ENCODE peak calls at places on chromosome 4, in ten cellular contexts. O is NCI-H2029; H is breast epithelium; C is Calu3; G is NCI-H1417 treated with DMSO at 0.1 percent for 48 hours; N is DMS153; Z is activated effector memory CD4-positive, alpha-beta T cell treated with anti-CD3 and anti-CD28 coated beads, Interleukin-2, amount 50 U/mL, for 16 hours; B is cardiac muscle cell; V is tibial artery; L is NCI-H510A. M is an unnamed sample.
A peak's percentile ranks its signal among the peaks of the same experiment; 100 is the strongest.

GRCh38 chr4:136088231-136088630 is 1444.1 kb downstream of the PCDH18 start:
- DNase-seq in L (no peak), H (no peak), B (no peak), V (no peak), G (no peak), N (no peak), Z (no peak), O (no peak), C (no peak), M (no peak)

GRCh38 chr4:189305500-189305899 is 635.2 kb upstream of the FRG1 start:
- DNase-seq in O (no peak), Z (no peak), B (no peak), V (no peak), L (no peak), G (no peak), H (no peak), C (no peak), N (peak; percentile 80), M (no peak)

GRCh38 chr4:160142579-160142978 is 1039.7 kb downstream of the RAPGEF2 start:
- DNase-seq in O (no peak), G (no peak), Z (no peak), C (no peak), V (no peak), L (no peak), B (no peak), H (no peak), N (no peak), M (no peak)

GRCh38 chr4:153440475-153440874 is 25.7 kb upstream of the TMEM131L start:
- DNase-seq in Z (no peak), H (no peak), N (no peak), V (no peak), G (no peak), B (no peak), O (no peak), C (no peak), L (no peak), M (no peak)

GRCh38 chr4:14916554-14917304 is 85.6 kb upstream of the CPEB2 start:
- DNase-seq in Z (no peak), V (no peak), L (no peak), H (no peak), G (no peak), N (no peak), C (peak; percentile 22), O (no peak), B (peak; percentile 69), M (peak; percentile 41)

GRCh38 chr4:169906821-169907220 is 119.4 kb downstream of the MFAP3L start:
- DNase-seq in B (no peak), O (no peak), N (no peak), L (no peak), V (no peak), G (no peak), Z (no peak), H (no peak), C (no peak), M (no peak)

GRCh38 chr4:164345756-164346155 is 408.2 kb upstream of the SMIM31 start:
- DNase-seq in H (no peak), B (no peak), O (no peak), N (no peak), V (no peak), G (no peak), C (no peak), L (no peak), Z (no peak), M (no peak)

GRCh38 chr4:174260099-174260498 is 23.4 kb downstream of the FBXO8 start:
- DNase-seq in V (no peak), C (no peak), L (no peak), Z (no peak), H (no peak), N (no peak), B (peak; percentile 91), G (no peak), O (no peak), M (no peak)

M was measured in pons.